ENCODE peak calls at places on chromosomes 12 and 14, in nine cellular contexts. E is lower leg skin; C is GM23338; R is activated T-helper 1 cell treated with anti-CD3 and anti-CD28 coated beads, Interleukin-12 subunit alpha, Interleukin-12 subunit beta, Interleukin-2, Interleukin-4 antibody, amounts not matched to agents 30 ng/mL and 10 ng/mL and 1 ng/mL, durations not matched to agents 14 hours and 24 hours and 36 hours; H is CD4-positive, alpha-beta T cell; X is NCI-H748 treated with DMSO at 0.1 percent for 48 hours; I is stimulated activated CD8-positive, alpha-beta memory T cell treated with anti-CD3 and anti-CD28 coated beads, Interleukin-4, amount 100 ng/mL, for 4 hours; N is neuronal stem cell; O is posterior vena cava. T is an unnamed sample.
A peak's percentile ranks its signal among the peaks of the same experiment; 100 is the strongest.

GRCh38 chr14:33756833-33757232 is 194.0 kb downstream of the EGLN3 start:
- DNase-seq in E (no peak), C (no peak), R (no peak), H (no peak), X (no peak), I (no peak), N (no peak), O (no peak), T (no peak)

GRCh38 chr12:31585271-31585670 is 5.7 kb downstream of the DENND5B start:
- DNase-seq in E (no peak), C (no peak), R (no peak), H (no peak), X (no peak), I (no peak), N (no peak), O (no peak), T (no peak)

GRCh38 chr14:105458010-105458409 is 16.6 kb upstream of the CRIP2 start:
- DNase-seq in E (no peak), C (no peak), R (no peak), H (no peak), X (no peak), I (no peak), N (no peak), O (no peak), T (no peak)

GRCh38 chr12:88493651-88494050 is 86.6 kb downstream of the KITLG start:
- DNase-seq in E (no peak), C (no peak), R (no peak), H (no peak), X (no peak), I (no peak), N (no peak), O (no peak), T (no peak)

GRCh38 chr12:47458273-47458672 is 247.6 kb downstream of the RPAP3 start:
- DNase-seq in E (no peak), C (no peak), R (no peak), H (no peak), X (no peak), I (no peak), N (no peak), O (no peak), T (no peak)

GRCh38 chr14:32074887-32075572 is 2.1 kb upstream of the ARHGAP5 start:
- DNase-seq in E (no peak), C (peak; percentile 14), R (no peak), H (no peak), X (no peak), I (no peak), N (no peak), O (no peak), T (no peak)

GRCh38 chr14:61322799-61323290 is 1.5 kb downstream of the PRKCH start:
- DNase-seq in E (peak; percentile 69), C (peak; percentile 15), R (no peak), H (peak; percentile 43), X (no peak), I (no peak), N (no peak), O (no peak), T (no peak)

GRCh38 chr14:23182372-23183014 is 967 bp downstream of the SLC7A8 start:
- DNase-seq in E (no peak), C (peak; percentile 94), R (no peak), H (peak; percentile 11), X (peak; percentile 47), I (peak; percentile 5), N (no peak), O (no peak), T (no peak)

GRCh38 chr12:6062427-6063378 is 61.8 kb downstream of the VWF start:
- DNase-seq in E (no peak), C (peak; percentile 73), R (peak; percentile 17), H (peak; percentile 32), X (peak; percentile 3), I (no peak), N (peak; percentile 57), O (no peak), T (peak; percentile 43)

GRCh38 chr12:57842342-57843294 is 3.9 kb downstream of the CTDSP2 start:
- DNase-seq in E (no peak), C (peak; percentile 85), R (no peak), H (no peak), X (no peak), I (no peak), N (no peak), O (no peak), T (no peak)

GRCh38 chr14:91870001-91870400 is 2.7 kb upstream of the TC2N start:
- DNase-seq in E (no peak), C (no peak), R (peak; percentile 50), H (peak; percentile 69), X (no peak), I (peak; percentile 36), N (no peak), O (no peak), T (no peak)

GRCh38 chr12:89542912-89543592 is 17.2 kb upstream of the POC1B start:
- DNase-seq in E (peak; percentile 63), C (peak; percentile 97), R (peak; percentile 43), H (peak; percentile 47), X (peak; percentile 75), I (peak; percentile 14), N (peak; percentile 77), O (no peak), T (peak; percentile 31)

GRCh38 chr14:67644428-67644827 is 24.7 kb downstream of the ARG2 start:
- DNase-seq in E (no peak), C (no peak), R (no peak), H (no peak), X (no peak), I (no peak), N (no peak), O (no peak), T (no peak)

GRCh38 chr12:108191938-108192337 is 62.9 kb downstream of the WSCD2 start:
- DNase-seq in E (no peak), C (no peak), R (no peak), H (no peak), X (no peak), I (no peak), N (no peak), O (no peak), T (no peak)

GRCh38 chr12:108234155-108234554 is 105.0 kb downstream of the CMKLR1 start:
- DNase-seq in E (peak; percentile 15), C (no peak), R (no peak), H (no peak), X (no peak), I (no peak), N (no peak), O (no peak), T (no peak)

GRCh38 chr14:39491134-39491541 is 58.9 kb upstream of the FBXO33 start:
- DNase-seq in E (no peak), C (peak; percentile 75), R (no peak), H (no peak), X (peak; percentile 39), I (no peak), N (no peak), O (no peak), T (no peak)

GRCh38 chr14:95222151-95222631 is 64.9 kb upstream of the DICER1 start:
- DNase-seq in E (no peak), C (peak; percentile 45), R (no peak), H (no peak), X (no peak), I (no peak), N (no peak), O (no peak), T (no peak)

GRCh38 chr14:68421116-68421515 is 371.8 kb downstream of the ZFP36L1 start:
- DNase-seq in E (no peak), C (no peak), R (no peak), H (no peak), X (no peak), I (no peak), N (no peak), O (no peak), T (no peak)

GRCh38 chr12:109833307-109834189 is at the start of gene TRPV4:
- DNase-seq in E (no peak), C (peak; percentile 78), R (no peak), H (no peak), X (no peak), I (no peak), N (peak; percentile 40), O (no peak), T (no peak)

GRCh38 chr14:105315211-105315721 is 718 bp downstream of the PACS2 start:
- DNase-seq in E (peak; percentile 34), C (peak; percentile 67), R (peak; percentile 37), H (peak; percentile 38), X (peak; percentile 56), I (no peak), N (no peak), O (peak; percentile 84), T (no peak)

GRCh38 chr12:113990548-113991223 is 24.6 kb upstream of the RBM19 start:
- DNase-seq in E (no peak), C (no peak), R (no peak), H (no peak), X (no peak), I (no peak), N (no peak), O (no peak), T (no peak)

GRCh38 chr14:95515523-95516517 is 630 bp downstream of the SYNE3 start:
- DNase-seq in E (peak; percentile 59), C (peak; percentile 78), R (peak; percentile 86), H (peak; percentile 75), X (no peak), I (peak; percentile 64), N (peak; percentile 44), O (peak; percentile 92), T (peak; percentile 78)

GRCh38 chr14:86481105-86481504 is 951.2 kb downstream of the FLRT2 start:
- DNase-seq in E (no peak), C (no peak), R (no peak), H (no peak), X (no peak), I (no peak), N (no peak), O (no peak), T (no peak)